ENCODE peak calls at places on chromosomes 4 and X, in ten cellular contexts. D, C, Z, R, T, H, B, P, F and I are unnamed samples.

GRCh38 chrX:123625477-123625876 is 107.4 kb downstream of the THOC2 start:
- DNase-seq in B (no peak), C (no peak), F (no peak), P (no peak), D (no peak), T (no peak), H (no peak), R (no peak), Z (no peak), I (no peak)

GRCh38 chr4:143389543-143390195 is 53.0 kb downstream of the GAB1 start:
- DNase-seq in D (peak; percentile 60), T (no peak), C (peak; percentile 66), F (no peak), H (no peak), Z (no peak), R (no peak), P (no peak), B (no peak), I (no peak)

GRCh38 chrX:44462851-44463250 is 79.8 kb downstream of the FUNDC1 start:
- DNase-seq in T (no peak), P (no peak), H (no peak), Z (no peak), F (no peak), C (peak; percentile 3), R (no peak), D (no peak), B (no peak), I (no peak)

GRCh38 chr4:130131536-130131935 is 1035.6 kb downstream of the C4orf33 start:
- DNase-seq in H (no peak), P (no peak), Z (no peak), T (no peak), F (no peak), R (no peak), D (no peak), B (no peak), C (no peak), I (no peak)

GRCh38 chr4:141375855-141376254 is 155.2 kb downstream of the ZNF330 start:
- DNase-seq in B (peak; percentile 87), T (no peak), D (peak; percentile 92), R (no peak), F (no peak), H (no peak), C (peak; percentile 67), Z (no peak), P (peak; percentile 90), I (no peak)

GRCh38 chr4:13548984-13549546 is 4.8 kb upstream of the NKX3-2 start:
- DNase-seq in H (peak; percentile 87), R (peak; percentile 77), F (peak; percentile 74), D (peak; percentile 85), B (peak; percentile 80), Z (peak; percentile 79), P (no peak), T (peak; percentile 87), C (peak; percentile 78), I (peak; percentile 91)

GRCh38 chrX:20487227-20487626 is 220.5 kb upstream of the RPS6KA3 start:
- DNase-seq in P (no peak), B (no peak), T (no peak), Z (no peak), F (no peak), C (peak; percentile 43), R (no peak), H (no peak), D (peak; percentile 27), I (no peak)

GRCh38 chr4:2617955-2618354 is 81.5 kb downstream of the FAM193A start:
- DNase-seq in T (no peak), H (no peak), B (no peak), D (no peak), P (no peak), C (no peak), Z (no peak), R (no peak), F (peak; percentile 1), I (no peak)

DNA sequence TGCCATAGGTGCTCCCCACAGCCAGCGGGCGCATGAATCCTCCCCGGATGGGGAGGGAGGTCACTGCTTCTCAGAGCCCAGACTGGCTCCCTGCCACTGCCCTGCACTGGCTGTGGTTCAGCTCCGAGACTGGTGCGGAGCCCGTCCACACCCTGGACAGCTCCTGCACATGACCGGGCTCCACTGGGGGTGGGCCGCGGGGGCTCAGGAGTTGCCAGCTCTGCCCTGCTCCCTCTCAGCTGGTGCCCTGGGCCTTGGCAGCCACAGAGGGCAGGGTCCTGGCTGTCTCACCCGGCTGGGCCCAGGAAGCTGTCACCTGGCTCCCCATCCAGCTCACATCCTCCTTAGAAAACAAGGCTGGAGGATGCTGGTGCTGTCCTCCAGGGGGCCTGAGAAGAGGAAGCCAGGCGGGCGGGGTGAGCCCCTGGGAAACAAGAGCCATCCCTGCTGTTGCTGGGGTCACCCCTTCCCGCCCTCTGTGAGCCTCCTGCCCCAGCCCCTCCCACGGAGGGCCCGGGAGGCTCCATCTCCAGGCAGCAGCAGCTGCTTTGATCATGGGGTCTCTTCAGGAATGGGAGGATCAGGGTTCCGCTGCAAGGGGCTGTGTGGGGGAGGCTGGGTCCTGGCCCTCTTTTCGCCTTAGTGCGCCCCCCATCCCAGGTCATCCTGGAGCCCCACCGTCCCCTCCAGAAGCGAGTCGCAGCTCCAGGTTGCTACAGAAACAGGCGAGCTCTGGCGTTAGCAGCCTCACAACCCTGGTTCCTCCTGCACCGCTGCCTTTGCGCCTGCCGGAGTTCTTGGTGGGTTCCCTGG is 64.7 kb upstream of the ADRA2C start:
- DNase-seq in C (no peak), R (no peak), D (no peak), F (no peak), H (no peak), B (no peak), Z (no peak), T (no peak), P (no peak), I (no peak)
- TF ChIP-seq CTCF in C (no peak), R (no peak), D (no peak), F (no peak), H (no peak), B (no peak), Z (no peak), T (no peak), P (no peak), I (no peak)

DNA sequence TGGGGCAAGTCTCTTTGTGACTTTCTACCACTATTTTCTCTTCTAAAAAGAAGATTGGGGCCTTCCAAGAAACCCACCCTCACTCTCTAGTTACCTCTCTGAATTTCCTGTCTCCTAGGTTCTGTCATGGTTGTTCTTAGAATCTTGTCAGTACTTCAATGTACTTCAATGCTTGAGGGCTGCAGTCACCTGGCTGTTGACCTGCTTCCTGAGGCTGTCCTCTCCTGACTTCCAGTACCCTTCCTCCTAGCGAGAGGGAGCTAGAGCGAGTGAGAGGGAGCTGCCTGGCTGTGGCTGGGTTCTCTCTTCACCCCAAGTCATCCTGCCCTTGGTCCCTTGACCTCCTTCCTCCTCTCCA is 17.7 kb downstream of the CD99L2 start:
- DNase-seq in C (no peak), B (no peak), P (no peak), T (no peak), F (no peak), R (no peak), D (no peak), H (no peak), Z (no peak), I (no peak)
- TF ChIP-seq CTCF in C (no peak), B (no peak), P (no peak), T (no peak), F (no peak), R (no peak), D (no peak), H (no peak), Z (no peak), I (no peak)

GRCh38 chr4:121800961-121801714 is at the start of gene EXOSC9:
- DNase-seq in F (peak; percentile 97), T (peak; percentile 93), P (peak; percentile 61), C (peak; percentile 92), H (peak; percentile 98), R (peak; percentile 94), Z (peak; percentile 87), D (peak; percentile 93), B (peak; percentile 92), I (peak; percentile 76)

GRCh38 chr4:121801715-121802075 is 572 bp downstream of the EXOSC9 start:
- DNase-seq in P (no peak), C (no peak), Z (no peak), R (no peak), T (no peak), D (no peak), B (no peak), H (no peak), F (no peak), I (no peak)

GRCh38 chr4:121799888-121800501 is 1.1 kb upstream of the EXOSC9 start:
- DNase-seq in F (no peak), P (no peak), H (no peak), B (no peak), T (no peak), C (no peak), Z (no peak), D (no peak), R (no peak), I (no peak)

GRCh38 chr4:121800638-121800960 is 524 bp upstream of the EXOSC9 start:
- DNase-seq in R (no peak), D (no peak), Z (no peak), C (no peak), B (no peak), F (no peak), H (no peak), P (peak; percentile 12), T (no peak), I (no peak)

DNA sequence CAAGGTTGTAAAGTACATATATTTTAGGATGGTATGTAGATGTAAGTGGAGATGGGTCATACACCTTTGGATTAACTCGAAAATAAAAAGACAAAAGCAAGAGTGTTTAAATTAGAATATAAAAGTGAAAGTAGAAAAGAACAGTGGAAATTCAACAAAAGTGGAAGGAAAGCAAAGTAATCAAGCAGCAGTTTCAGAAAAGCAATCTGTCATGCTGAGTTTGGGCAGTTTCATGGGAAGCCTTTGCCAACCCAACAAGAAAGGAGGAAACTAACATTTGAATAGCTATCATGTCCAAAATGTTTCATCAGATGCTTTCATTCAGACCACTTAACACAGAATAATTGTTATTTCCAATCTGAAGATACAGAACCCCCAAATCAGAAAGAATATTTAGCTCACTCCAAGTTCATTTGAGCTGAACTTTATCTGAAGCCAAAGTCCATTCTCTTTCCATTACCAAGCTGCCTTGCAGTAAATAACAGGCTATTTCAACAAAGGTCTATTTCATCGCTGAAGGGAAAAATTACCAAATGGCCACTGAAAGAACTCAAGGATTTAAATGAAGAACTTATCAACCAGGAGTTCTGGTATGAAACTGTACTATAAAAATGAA is 1.8 kb upstream of the EXOSC9 start:
- DNase-seq in D (no peak), F (no peak), T (no peak), H (no peak), C (no peak), B (no peak), P (no peak), R (no peak), Z (no peak), I (no peak)
- TF ChIP-seq CTCF in D (no peak), F (no peak), T (no peak), H (no peak), C (no peak), B (no peak), P (no peak), R (no peak), Z (no peak), I (no peak)

GRCh38 chr4:76429636-76430035 is 5.4 kb upstream of the SHROOM3 start:
- DNase-seq in D (no peak), P (no peak), B (no peak), F (no peak), Z (no peak), T (no peak), C (no peak), H (no peak), R (no peak), I (no peak)

GRCh38 chr4:76420311-76420710 is 630 bp downstream of the CCDC158 start:
- DNase-seq in R (no peak), T (no peak), C (no peak), F (no peak), H (no peak), Z (no peak), P (no peak), B (no peak), D (no peak), I (no peak)

GRCh38 chr4:76430519-76431388 is 4.3 kb upstream of the SHROOM3 start:
- DNase-seq in T (peak; percentile 46), C (peak; percentile 66), D (peak; percentile 66), B (peak; percentile 33), P (no peak), F (no peak), R (no peak), Z (no peak), H (no peak), I (peak; percentile 62)

GRCh38 chr4:76420901-76421581 is at the start of gene CCDC158:
- DNase-seq in P (no peak), H (no peak), T (no peak), F (no peak), R (peak; percentile 16), B (no peak), C (no peak), Z (no peak), D (no peak), I (peak; percentile 22)

GRCh38 chr4:76426272-76426671 is 5.3 kb upstream of the CCDC158 start:
- DNase-seq in C (no peak), F (no peak), H (no peak), D (peak; percentile 31), B (peak; percentile 7), P (no peak), R (no peak), T (no peak), Z (no peak), I (no peak)
- TF ChIP-seq CTCF in C (peak; percentile 9), F (no peak), H (no peak), D (peak; percentile 22), B (peak; percentile 18), P (peak; percentile 59), R (no peak), T (no peak), Z (peak; percentile 10), I (peak; percentile 15)